ENCODE peak calls at places on chromosomes 13 and 19, in four cellular contexts. K, U, F and Q are unnamed samples.
A peak's percentile ranks its signal among the peaks of the same experiment; 100 is the strongest.

GRCh38 chr13:34863360-34864135 is 78.5 kb upstream of the NBEA start:
- DNase-seq in U (no peak), K (peak; percentile 67), F (no peak), Q (no peak)

GRCh38 chr13:74243637-74244526 is 109.7 kb upstream of the KLF12 start:
- DNase-seq in F (no peak), U (no peak), K (peak; percentile 51), Q (no peak)

GRCh38 chr13:87498681-87499080 is 172.5 kb upstream of the SLITRK5 start:
- DNase-seq in U (no peak), F (no peak), K (no peak), Q (no peak)

GRCh38 chr19:44757735-44758505 is 9.4 kb downstream of the BCL3 start:
- DNase-seq in U (peak; percentile 69), F (no peak), K (peak; percentile 77), Q (no peak)

GRCh38 chr13:113445791-113446487 is 7.3 kb downstream of the ADPRHL1 start:
- DNase-seq in U (no peak), K (no peak), F (no peak), Q (no peak)

GRCh38 chr19:42092350-42092749 is 16.4 kb downstream of the ZNF574 start:
- DNase-seq in U (no peak), K (peak; percentile 25), F (no peak), Q (peak; percentile 63)

GRCh38 chr19:1467512-1468273 is 11.3 kb downstream of the C19orf25 start:
- DNase-seq in F (no peak), K (no peak), U (no peak), Q (no peak)

GRCh38 chr19:34118879-34119748 is 53.2 kb upstream of the LSM14A start:
- DNase-seq in K (no peak), U (no peak), F (no peak), Q (no peak)

GRCh38 chr19:47381653-47382279 is 32.7 kb downstream of the DHX34 start:
- DNase-seq in K (no peak), F (no peak), U (no peak), Q (no peak)

GRCh38 chr13:48749144-48749543 is 95.4 kb downstream of the CYSLTR2 start:
- DNase-seq in K (peak; percentile 34), U (no peak), F (no peak), Q (no peak)

GRCh38 chr13:114111577-114111976 is 20.8 kb downstream of the RASA3 start:
- DNase-seq in F (no peak), K (no peak), U (no peak), Q (no peak)

GRCh38 chr13:50948576-50948975 is 39.0 kb downstream of the RNASEH2B start:
- DNase-seq in F (no peak), U (no peak), K (no peak), Q (no peak)

GRCh38 chr13:60150538-60150937 is 13.2 kb downstream of the DIAPH3 start:
- DNase-seq in F (no peak), K (no peak), U (no peak), Q (no peak)

GRCh38 chr19:5503598-5503997 is 48.4 kb downstream of the ZNRF4 start:
- DNase-seq in F (no peak), U (no peak), K (no peak), Q (no peak)

GRCh38 chr19:1854542-1855039 is 6.3 kb upstream of the REXO1 start:
- DNase-seq in F (no peak), K (no peak), U (peak; percentile 68), Q (peak; percentile 52)

GRCh38 chr13:109977212-109977968 is 191.0 kb upstream of the IRS2 start:
- DNase-seq in U (no peak), F (no peak), K (no peak), Q (no peak)

GRCh38 chr13:109976206-109976997 is 190.0 kb upstream of the IRS2 start:
- DNase-seq in F (no peak), U (no peak), K (no peak), Q (no peak)

GRCh38 chr13:109985871-109986270 is 199.5 kb upstream of the IRS2 start:
- DNase-seq in F (no peak), U (no peak), K (no peak), Q (no peak)

GRCh38 chr13:109979186-109979585 is 192.8 kb upstream of the IRS2 start:
- DNase-seq in U (no peak), K (no peak), F (no peak), Q (no peak)

DNA sequence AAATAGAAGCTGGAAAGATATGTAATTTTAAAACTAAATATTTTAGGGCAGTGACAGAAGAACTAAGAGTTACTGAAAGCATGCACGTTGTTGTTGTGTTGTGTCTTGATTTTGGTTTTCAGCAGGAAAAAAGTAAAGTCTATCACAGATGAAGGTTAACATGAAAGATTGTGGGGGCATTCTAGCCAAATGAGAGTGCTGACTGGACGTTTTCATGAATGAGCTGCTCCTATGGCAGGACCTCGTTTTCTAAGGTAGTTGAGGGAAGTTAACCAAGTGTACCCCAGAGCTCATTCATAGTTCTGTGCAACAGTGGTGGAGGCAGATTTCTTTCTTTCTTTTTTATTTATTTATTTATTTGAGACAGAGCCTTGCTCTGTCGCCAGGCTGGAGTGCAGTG is 194.6 kb upstream of the IRS2 start:
- DNase-seq in U (no peak), F (no peak), K (no peak), Q (no peak)
- H3K27ac ChIP-seq in U (no peak overlapping the region), F (no peak overlapping the region), K (no peak overlapping the region), Q (no peak overlapping the region)

DNA sequence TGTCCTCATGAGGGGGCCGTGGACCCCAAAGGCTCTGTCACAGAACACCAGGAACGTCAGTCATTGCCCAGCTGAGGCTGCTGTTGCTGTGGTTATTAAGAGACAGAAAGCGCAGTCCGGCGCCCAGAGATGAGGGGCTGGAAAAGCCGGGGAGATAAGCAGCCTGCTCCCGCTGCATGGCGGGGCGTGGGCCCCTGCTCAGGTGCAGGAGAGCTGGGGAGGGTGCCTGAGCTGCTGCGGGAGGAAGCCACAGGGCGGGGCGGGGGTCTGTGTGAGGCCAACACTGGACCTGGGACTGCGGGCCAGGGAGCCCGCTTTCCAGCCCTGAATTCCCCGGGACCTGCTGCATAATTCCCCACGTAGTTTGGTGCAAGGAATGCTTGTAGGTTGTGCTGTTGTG is 11.3 kb downstream of the SOX1 start:
- DNase-seq in F (no peak), K (no peak), U (no peak), Q (no peak)
- TF ChIP-seq CTCF in F (no peak), K (no peak), U (no peak), Q (no peak)

GRCh38 chr19:18605196-18605545 is 1.4 kb downstream of the CRLF1 start:
- DNase-seq in K (no peak), U (no peak), F (no peak), Q (no peak)

GRCh38 chr19:18608102-18608804 is 1.7 kb upstream of the CRLF1 start:
- DNase-seq in F (no peak), U (no peak), K (no peak), Q (no peak)

GRCh38 chr19:18605546-18606280 is 886 bp downstream of the CRLF1 start:
- DNase-seq in U (no peak), F (peak; percentile 54), K (no peak), Q (no peak)

GRCh38 chr19:18607222-18608101 is 863 bp upstream of the CRLF1 start:
- DNase-seq in U (no peak), K (no peak), F (peak; percentile 37), Q (no peak)

GRCh38 chr19:18606281-18607221 is at the start of gene CRLF1:
- DNase-seq in U (no peak), K (no peak), F (peak; percentile 74), Q (no peak)
- H3K4me3 ChIP-seq in U (no peak within 1 kb of the TSS), K (no peak within 1 kb of the TSS), F (no peak within 1 kb of the TSS), Q (no peak within 1 kb of the TSS)

GRCh38 chr19:38900816-38901215 is 1.0 kb downstream of the NFKBIB start:
- DNase-seq in F (no peak), K (peak; percentile 29), U (no peak), Q (no peak)
- H3K27ac ChIP-seq in F (peak overlapping the region; percentile 82), K (no peak overlapping the region), U (peak overlapping the region; percentile 84), Q (no peak overlapping the region)

GRCh38 chr19:19445911-19446361 is 40.5 kb downstream of the GATAD2A start:
- DNase-seq in U (no peak), K (no peak), F (no peak), Q (no peak)

GRCh38 chr19:19448238-19448544 is 42.7 kb downstream of the GATAD2A start:
- DNase-seq in F (no peak), K (no peak), U (no peak), Q (no peak)

GRCh38 chr19:19447536-19448237 is 42.2 kb downstream of the GATAD2A start:
- DNase-seq in F (no peak), U (no peak), K (no peak), Q (no peak)

GRCh38 chr19:19445288-19445687 is 39.8 kb downstream of the GATAD2A start:
- DNase-seq in K (no peak), U (no peak), F (no peak), Q (no peak)

GRCh38 chr19:19446655-19447437 is 41.4 kb downstream of the GATAD2A start:
- DNase-seq in U (no peak), F (no peak), K (no peak), Q (no peak)
- TF ChIP-seq CTCF in U (no peak), F (no peak), K (no peak), Q (no peak)

GRCh38 chr19:53157601-53158000 is 1.3 kb downstream of the ZNF347 start:
- DNase-seq in U (peak; percentile 32), K (peak; percentile 22), F (no peak), Q (no peak)
- H3K4me3 ChIP-seq in U (no peak overlapping the region), K (peak overlapping the region; percentile 58), F (peak overlapping the region; percentile 66), Q (peak overlapping the region; percentile 50)